ENCODE peak calls at places on chromosomes 12 and 14, in four cellular contexts. R, T, J and X are unnamed samples.

GRCh38 chr14:98954347-98955000 is 317.5 kb downstream of the BCL11B start:
- DNase-seq in R (no peak), T (no peak), J (no peak), X (no peak)

GRCh38 chr12:124457287-124458219 is 109.9 kb downstream of the NCOR2 start:
- DNase-seq in R (peak), T (peak), J (peak), X (no peak)

GRCh38 chr14:56187736-56188135 is 69.5 kb downstream of the PELI2 start:
- DNase-seq in R (no peak), T (no peak), J (no peak), X (no peak)

GRCh38 chr14:74980746-74981661 is 21.7 kb upstream of the EIF2B2 start:
- DNase-seq in R (no peak), T (peak), J (no peak), X (peak)

GRCh38 chr12:52229836-52230343 is 3.2 kb upstream of the KRT7 start:
- DNase-seq in R (no peak), T (no peak), J (no peak), X (no peak)

GRCh38 chr14:87181288-87181687 is 811.7 kb downstream of the GALC start:
- DNase-seq in R (no peak), T (no peak), J (no peak), X (no peak)

GRCh38 chr14:22131749-22132476 is 457.1 kb downstream of the DAD1 start:
- DNase-seq in R (no peak), T (no peak), J (no peak), X (peak)

GRCh38 chr14:59919582-59920377 is at the start of gene LRRC9:
- DNase-seq in R (no peak), T (no peak), J (peak), X (peak)

GRCh38 chr14:60002819-60003492 is 83.0 kb downstream of the LRRC9 start:
- DNase-seq in R (peak), T (peak), J (no peak), X (peak)

GRCh38 chr12:130739571-130739970 is 23.5 kb upstream of the RIMBP2 start:
- DNase-seq in R (no peak), T (no peak), J (no peak), X (no peak)

GRCh38 chr12:108800591-108800990 is 56.8 kb downstream of the SSH1 start:
- DNase-seq in R (no peak), T (no peak), J (no peak), X (no peak)

GRCh38 chr14:86022031-86022629 is 492.2 kb downstream of the FLRT2 start:
- DNase-seq in R (no peak), T (no peak), J (no peak), X (no peak)

GRCh38 chr12:124422570-124423523 is 128.0 kb downstream of the RFLNA start:
- DNase-seq in R (peak), T (peak), J (peak), X (peak)

GRCh38 chr12:88923631-88924030 is 343.4 kb upstream of the KITLG start:
- DNase-seq in R (no peak), T (no peak), J (no peak), X (no peak)

GRCh38 chr12:29726321-29726692 is 57.4 kb downstream of the TMTC1 start:
- DNase-seq in R (no peak), T (no peak), J (no peak), X (no peak)
- H3K27ac ChIP-seq in R (no peak), T (peak), J (no peak), X (no peak)

DNA sequence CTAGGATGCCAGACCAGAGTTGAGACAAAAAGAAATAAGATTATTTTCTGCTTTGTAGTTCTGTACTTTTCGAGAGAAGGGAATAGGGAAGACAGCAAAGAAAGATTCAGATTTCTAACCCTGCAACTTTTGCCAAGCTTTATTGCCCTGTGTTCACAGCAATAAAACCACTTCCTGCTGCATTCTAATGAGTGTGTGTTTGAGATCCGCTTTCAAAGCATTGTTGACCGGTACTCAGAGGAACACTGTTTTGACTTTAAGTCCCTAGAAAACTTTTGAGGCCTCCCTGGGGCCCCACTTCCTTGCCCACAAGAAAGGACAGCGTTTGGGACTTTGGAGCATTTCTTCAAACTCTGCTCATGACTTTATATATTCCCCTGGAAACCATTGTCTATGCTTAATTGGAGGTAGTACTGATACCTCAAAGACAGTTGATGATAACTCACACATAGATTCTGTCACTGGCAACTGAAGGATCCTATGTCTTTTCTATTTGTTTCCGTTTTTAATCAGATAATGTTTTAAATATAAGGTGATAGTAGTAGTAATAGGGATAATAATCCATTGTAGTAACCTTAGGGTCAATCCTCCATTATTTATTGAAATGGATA is 1.3 kb downstream of the RNASE6 start:
- DNase-seq in R (no peak), T (no peak), J (no peak), X (no peak)
- H3K4me3 ChIP-seq in R (no peak), T (no peak), J (no peak), X (no peak)

GRCh38 chr12:95217377-95218163 is at the start of the genes FGD6 and VEZT:
- DNase-seq in R (peak), T (peak), J (peak), X (peak)
- TF ChIP-seq CTCF in R (peak), T (peak), J (peak), X (peak)

GRCh38 chr14:91171291-91171690 is 57.4 kb downstream of the DGLUCY start:
- DNase-seq in R (no peak), T (peak), J (no peak), X (peak)
- H3K27ac ChIP-seq in R (no peak), T (peak), J (no peak), X (no peak)

GRCh38 chr14:68124885-68125731 is 305.5 kb downstream of the RAD51B start:
- DNase-seq in R (no peak), T (no peak), J (no peak), X (no peak)
- H3K4me3 ChIP-seq in R (no peak), T (no peak), J (no peak), X (no peak)

DNA sequence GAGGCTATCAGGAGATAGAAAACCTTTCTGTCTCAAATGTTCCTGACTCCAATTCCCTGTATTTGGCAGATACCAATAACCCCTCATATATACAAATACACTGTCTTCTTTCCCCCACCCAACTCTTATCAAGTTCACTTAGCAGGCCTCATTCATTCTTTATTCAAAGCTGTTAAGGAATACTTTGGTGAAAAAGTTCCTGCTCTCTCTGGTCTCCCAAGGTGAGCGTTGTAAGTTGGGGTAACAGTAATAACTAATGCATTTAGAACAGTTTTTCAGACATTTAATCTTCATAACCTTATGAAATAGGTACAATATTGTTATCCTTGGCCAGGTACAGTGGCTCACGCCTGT is 3.9 kb upstream of the GDF11 start:
- DNase-seq in R (no peak), T (no peak), J (no peak), X (no peak)
- TF ChIP-seq CTCF in R (no peak), T (no peak), J (no peak), X (no peak)

GRCh38 chr14:94340533-94340932 is 17.4 kb upstream of the SERPINA6 start:
- DNase-seq in R (no peak), T (no peak), J (no peak), X (no peak)

GRCh38 chr14:94341654-94342333 is 18.7 kb upstream of the SERPINA6 start:
- DNase-seq in R (no peak), T (no peak), J (no peak), X (no peak)

GRCh38 chr14:94344389-94344788 is 21.3 kb upstream of the SERPINA6 start:
- DNase-seq in R (no peak), T (no peak), J (no peak), X (no peak)

GRCh38 chr14:94343238-94343637 is 20.1 kb upstream of the SERPINA6 start:
- DNase-seq in R (no peak), T (no peak), J (no peak), X (no peak)

DNA sequence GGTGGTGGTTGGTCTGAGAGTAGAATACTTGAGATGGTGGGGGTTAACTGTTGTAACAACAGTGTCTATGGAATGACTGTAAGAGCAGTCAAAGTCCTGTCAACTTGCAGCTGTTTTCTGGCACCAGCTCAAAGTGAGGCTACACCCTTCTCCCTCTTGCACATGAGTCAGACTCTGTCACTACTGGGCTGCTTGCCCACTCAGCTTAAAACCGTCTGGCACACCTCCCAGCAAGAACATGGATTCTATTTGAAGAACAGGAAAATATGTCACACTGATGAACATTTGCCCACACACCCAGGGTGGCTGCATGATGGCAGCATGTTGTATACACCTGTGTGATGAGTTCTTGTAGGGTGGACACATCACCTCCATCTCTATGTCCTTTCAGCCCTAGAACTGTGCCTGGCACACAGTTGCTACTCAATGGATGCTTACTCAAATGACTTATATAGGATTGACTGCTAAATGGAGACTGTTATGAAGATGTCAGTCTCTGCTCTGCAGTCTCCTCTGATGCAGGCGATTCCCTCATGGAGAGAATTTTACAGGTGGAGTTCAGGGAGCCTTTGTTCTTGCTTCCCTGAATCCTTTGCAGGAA is 19.3 kb upstream of the SERPINA6 start:
- DNase-seq in R (peak), T (peak), J (peak), X (no peak)
- H3K27ac ChIP-seq in R (no peak), T (no peak), J (no peak), X (no peak)